ENCODE peak calls at places on chromosome 22, in six cellular contexts. N is uterus, A is spleen, M is H9, C is astrocyte, B is neuronal stem cell. Q is an unnamed sample.

GRCh38 chr22:28864878-28865596 is 18.3 kb upstream of the ZNRF3 start:
- DNase-seq in N (no peak), A (peak; percentile 41), M (no peak), C (no peak), B (no peak), Q (peak; percentile 36)

GRCh38 chr22:39117585-39118191 is 20.6 kb downstream of the APOBEC3H start:
- DNase-seq in N (no peak), A (peak; percentile 83), M (peak; percentile 62), C (no peak), B (no peak), Q (peak; percentile 54)

GRCh38 chr22:40922484-40923303 is 28.5 kb upstream of the RBX1 start:
- DNase-seq in N (no peak), A (no peak), M (no peak), C (peak; percentile 29), B (peak; percentile 42), Q (no peak)

GRCh38 chr22:23263651-23264555 is 83.6 kb downstream of the BCR start:
- DNase-seq in N (no peak), A (peak; percentile 88), M (no peak), C (no peak), B (no peak), Q (no peak)

GRCh38 chr22:19974233-19974861 is 32.7 kb upstream of the TXNRD2 start:
- DNase-seq in N (no peak), A (no peak), M (peak; percentile 99), C (peak; percentile 69), B (peak; percentile 76), Q (no peak)

GRCh38 chr22:41302016-41302767 is 867 bp downstream of the ZC3H7B start:
- DNase-seq in N (peak; percentile 26), A (peak; percentile 78), M (no peak), C (no peak), B (peak; percentile 43), Q (no peak)

GRCh38 chr22:16829985-16830384 is 4.8 kb upstream of the XKR3 start:
- DNase-seq in N (no peak), A (no peak), M (no peak), C (no peak), B (no peak), Q (no peak)

GRCh38 chr22:23742505-23743264 is 8.2 kb downstream of the ZNF70 start:
- DNase-seq in N (no peak), A (no peak), M (no peak), C (no peak), B (no peak), Q (no peak)

GRCh38 chr22:17779286-17780115 is 5.2 kb upstream of the BID start:
- DNase-seq in N (no peak), A (peak; percentile 43), M (no peak), C (no peak), B (no peak), Q (no peak)

GRCh38 chr22:40401532-40401931 is 31.1 kb downstream of the SGSM3 start:
- DNase-seq in N (no peak), A (peak; percentile 79), M (no peak), C (no peak), B (no peak), Q (no peak)

GRCh38 chr22:40541300-40541699 is 95.2 kb downstream of the MRTFA start:
- DNase-seq in N (no peak), A (no peak), M (no peak), C (no peak), B (no peak), Q (no peak)

GRCh38 chr22:37244114-37244921 is at the start of gene RAC2:
- DNase-seq in N (peak; percentile 29), A (peak; percentile 99), M (peak; percentile 73), C (peak; percentile 39), B (no peak), Q (peak; percentile 82)

GRCh38 chr22:48736593-48737460 is 1090.8 kb downstream of the BRD1 start:
- DNase-seq in N (no peak), A (peak; percentile 48), M (no peak), C (no peak), B (no peak), Q (no peak)

GRCh38 chr22:22787805-22788459 is 99.7 kb upstream of the IGLL5 start:
- DNase-seq in N (peak; percentile 24), A (peak; percentile 86), M (peak; percentile 79), C (no peak), B (peak; percentile 51), Q (peak; percentile 67)

GRCh38 chr22:37953062-37953436 is 352 bp downstream of the C22orf23 start:
- DNase-seq in N (no peak), A (no peak), M (no peak), C (no peak), B (no peak), Q (no peak)

GRCh38 chr22:47333625-47334024 is 571.2 kb downstream of the TBC1D22A start:
- DNase-seq in N (no peak), A (no peak), M (no peak), C (peak; percentile 49), B (no peak), Q (peak; percentile 71)

GRCh38 chr22:37607912-37608476 is 640 bp upstream of the GGA1 start:
- DNase-seq in N (no peak), A (no peak), M (no peak), C (no peak), B (no peak), Q (no peak)

GRCh38 chr22:27993201-27993635 is 74.2 kb upstream of the PITPNB start:
- DNase-seq in N (no peak), A (no peak), M (peak; percentile 20), C (no peak), B (no peak), Q (no peak)

GRCh38 chr22:34115722-34116121 is 195.4 kb upstream of the LARGE1 start:
- DNase-seq in N (no peak), A (no peak), M (no peak), C (no peak), B (no peak), Q (no peak)

GRCh38 chr22:21970037-21970799 is 12.4 kb downstream of the TOP3B start:
- DNase-seq in N (no peak), A (no peak), M (no peak), C (no peak), B (no peak), Q (no peak)

GRCh38 chr22:37061611-37062365 is 10.2 kb downstream of the KCTD17 start:
- DNase-seq in N (no peak), A (no peak), M (no peak), C (no peak), B (no peak), Q (no peak)

GRCh38 chr22:35996596-35996995 is 32.0 kb downstream of the RBFOX2 start:
- DNase-seq in N (no peak), A (no peak), M (no peak), C (no peak), B (no peak), Q (no peak)
- H3K27ac ChIP-seq in N (peak overlapping the region; percentile 86), A (peak overlapping the region; percentile 68), M (no peak overlapping the region), C (peak overlapping the region; percentile 68), B (no peak overlapping the region), Q (no peak overlapping the region)

DNA sequence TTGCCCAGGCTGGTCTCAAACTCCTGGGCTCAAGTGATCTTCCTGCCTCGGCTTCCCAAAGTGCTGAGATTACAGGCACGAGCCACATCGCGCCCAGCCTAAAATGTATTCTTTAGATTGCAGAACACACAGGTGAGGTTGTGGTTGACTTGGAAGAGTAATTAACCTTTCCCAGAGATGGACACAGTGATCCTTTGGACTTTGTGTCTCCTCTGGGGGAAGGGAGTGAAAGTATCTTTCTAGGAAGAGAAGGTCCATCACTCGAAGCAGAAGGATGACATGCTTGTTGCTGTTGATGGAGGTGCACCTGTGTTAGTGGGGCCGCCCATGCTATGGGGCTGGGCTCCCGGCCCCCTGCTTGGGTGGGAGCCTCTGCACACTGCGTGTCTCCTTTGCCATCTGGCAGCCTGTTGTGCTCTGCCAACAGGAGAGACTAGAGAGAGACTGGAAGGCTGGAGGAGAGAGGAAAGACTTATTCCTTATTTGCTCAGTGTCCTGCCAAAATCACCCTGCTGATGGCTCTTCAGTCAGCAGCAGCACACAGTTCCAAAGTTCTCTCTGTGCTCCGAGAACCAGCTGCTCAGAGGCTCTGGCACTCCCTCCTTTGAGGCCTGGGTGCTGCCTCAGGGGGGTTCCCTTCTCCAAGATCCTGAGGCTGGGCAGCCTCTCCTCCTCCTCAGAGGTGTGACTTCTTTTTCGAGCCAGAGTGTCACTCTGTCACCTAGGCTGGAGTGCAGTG is 33.1 kb upstream of the CYB5R3 start:
- DNase-seq in N (no peak), A (no peak), M (no peak), C (no peak), B (no peak), Q (no peak)
- H3K27ac ChIP-seq in N (peak overlapping the region; percentile 95), A (no peak overlapping the region), M (no peak overlapping the region), C (no peak overlapping the region), B (no peak overlapping the region), Q (no peak overlapping the region)

DNA sequence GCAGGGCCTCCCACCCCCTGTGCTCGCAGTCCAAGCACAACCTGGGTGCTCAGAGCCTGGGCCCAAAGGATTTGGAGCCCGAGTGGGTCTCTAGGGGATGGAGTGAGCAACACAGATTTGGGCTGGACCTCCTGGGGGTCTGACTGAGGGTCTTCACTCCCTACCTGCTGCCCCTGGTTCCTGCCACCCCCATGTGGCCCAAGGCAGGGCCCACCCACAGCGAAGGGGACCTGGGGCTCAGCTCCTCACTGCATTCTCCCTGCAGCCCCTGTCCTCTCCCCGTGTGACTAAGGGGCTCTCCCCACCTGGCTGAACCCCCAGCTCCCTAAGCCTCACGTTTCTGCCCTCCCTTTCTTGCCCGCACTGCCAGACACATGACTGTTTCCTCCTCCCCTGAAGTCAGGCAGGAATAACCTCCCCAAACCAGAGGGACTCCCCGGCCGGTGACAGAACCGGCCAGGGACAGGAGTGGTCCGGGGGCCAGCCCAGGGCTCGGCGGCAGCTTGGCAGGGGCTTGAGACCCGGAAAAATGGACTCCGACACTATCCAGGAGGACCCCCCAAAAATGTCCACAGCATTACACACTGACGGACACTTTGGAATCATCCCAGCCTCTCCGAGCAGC is 57.9 kb downstream of the BRD1 start:
- DNase-seq in N (no peak), A (peak; percentile 52), M (no peak), C (no peak), B (no peak), Q (peak; percentile 32)
- H3K27ac ChIP-seq in N (no peak overlapping the region), A (no peak overlapping the region), M (no peak overlapping the region), C (no peak overlapping the region), B (no peak overlapping the region), Q (no peak overlapping the region)

GRCh38 chr22:50715250-50715649 is 22.8 kb upstream of the ACR start:
- DNase-seq in N (no peak), A (no peak), M (no peak), C (no peak), B (no peak), Q (no peak)

GRCh38 chr22:50714150-50714549 is 23.9 kb upstream of the ACR start:
- DNase-seq in N (no peak), A (peak; percentile 54), M (no peak), C (no peak), B (no peak), Q (no peak)

GRCh38 chr22:50713571-50714056 is 24.4 kb upstream of the ACR start:
- DNase-seq in N (no peak), A (peak; percentile 50), M (no peak), C (no peak), B (no peak), Q (peak; percentile 8)

GRCh38 chr22:50715776-50716175 is 22.2 kb upstream of the ACR start:
- DNase-seq in N (no peak), A (no peak), M (no peak), C (no peak), B (no peak), Q (no peak)

DNA sequence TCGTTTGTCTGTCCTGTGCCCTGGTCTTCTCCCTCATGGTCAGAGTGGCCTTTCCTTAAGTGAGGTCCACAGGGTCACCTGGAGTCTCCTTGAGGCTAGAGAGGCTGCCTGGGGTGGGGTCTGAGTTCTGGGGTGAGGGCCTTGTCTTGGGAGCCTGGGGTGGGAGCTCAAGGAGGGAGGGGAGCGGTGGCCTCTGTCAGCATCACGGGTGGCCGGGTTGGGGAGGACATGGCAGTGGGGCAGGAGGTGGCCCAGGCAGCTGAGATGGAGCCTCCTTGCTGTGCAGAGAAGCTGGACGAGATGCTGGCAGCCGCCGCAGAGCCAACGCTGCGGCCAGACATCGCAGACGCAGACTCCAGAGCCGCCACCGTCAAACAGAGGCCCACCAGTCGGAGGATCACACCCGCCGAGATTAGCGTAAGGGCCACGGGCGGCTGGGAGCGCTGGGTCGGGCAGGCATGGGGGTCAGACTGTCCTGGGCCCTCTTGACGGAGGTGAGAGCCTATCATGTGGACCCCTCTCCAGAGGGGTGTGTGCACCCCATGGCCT is 23.3 kb upstream of the ACR start:
- DNase-seq in N (no peak), A (no peak), M (no peak), C (no peak), B (no peak), Q (peak; percentile 48)
- H3K27ac ChIP-seq in N (no peak overlapping the region), A (peak overlapping the region; percentile 74), M (no peak overlapping the region), C (no peak overlapping the region), B (no peak overlapping the region), Q (no peak overlapping the region)